ENCODE peak calls at places on chromosomes 7 and 10, in ten cellular contexts. Q is PC-9, R is body of pancreas, D is MM.1S, K is stomach, Z is AG04450, N is thoracic aorta, U is tibial artery, V is BJ, S is fibroblast of lung. M is an unnamed sample.

GRCh38 chr10:34407227-34407626 is 407.9 kb downstream of the PARD3 start:
- DNase-seq in Q (no peak), R (no peak), D (no peak), K (no peak), Z (no peak), N (no peak), U (no peak), V (no peak), S (peak), M (no peak)

GRCh38 chr10:99609186-99609585 is 11.1 kb downstream of the SLC25A28 start:
- DNase-seq in Q (no peak), R (no peak), D (no peak), K (no peak), Z (no peak), N (no peak), U (no peak), V (no peak), S (no peak), M (no peak)

GRCh38 chr7:128161466-128162125 is 79.5 kb upstream of the LEP start:
- DNase-seq in Q (no peak), R (no peak), D (no peak), K (no peak), Z (no peak), N (no peak), U (no peak), V (no peak), S (peak), M (no peak)

GRCh38 chr10:99917963-99918825 is 91.6 kb downstream of the DNMBP start:
- DNase-seq in Q (no peak), R (peak), D (no peak), K (no peak), Z (no peak), N (no peak), U (no peak), V (peak), S (peak), M (peak)

GRCh38 chr7:128005117-128005516 is 26.1 kb downstream of the LRRC4 start:
- DNase-seq in Q (no peak), R (no peak), D (no peak), K (no peak), Z (no peak), N (no peak), U (no peak), V (no peak), S (no peak), M (no peak)

GRCh38 chr7:139699640-139700504 is 77.9 kb downstream of the HIPK2 start:
- DNase-seq in Q (no peak), R (no peak), D (no peak), K (peak), Z (no peak), N (no peak), U (no peak), V (no peak), S (peak), M (no peak)

GRCh38 chr7:42869131-42870020 is 42.5 kb downstream of the C7orf25 start:
- DNase-seq in Q (no peak), R (no peak), D (no peak), K (no peak), Z (no peak), N (no peak), U (no peak), V (no peak), S (peak), M (no peak)

GRCh38 chr7:155597753-155598140 is 46.7 kb upstream of the RBM33 start:
- DNase-seq in Q (no peak), R (peak), D (no peak), K (peak), Z (no peak), N (no peak), U (no peak), V (no peak), S (no peak), M (no peak)

GRCh38 chr10:72104472-72105097 is 16.2 kb upstream of the SPOCK2 start:
- DNase-seq in Q (no peak), R (no peak), D (no peak), K (no peak), Z (no peak), N (no peak), U (no peak), V (no peak), S (no peak), M (no peak)

GRCh38 chr10:36888925-36889573 is 236.3 kb upstream of the ANKRD30A start:
- DNase-seq in Q (peak), R (peak), D (peak), K (peak), Z (no peak), N (no peak), U (no peak), V (no peak), S (no peak), M (no peak)

GRCh38 chr7:116330961-116331360 is 120.6 kb downstream of the TES start:
- DNase-seq in Q (no peak), R (no peak), D (no peak), K (no peak), Z (no peak), N (no peak), U (no peak), V (peak), S (peak), M (peak)

GRCh38 chr7:105277341-105277740 is 111.4 kb downstream of the SRPK2 start:
- DNase-seq in Q (no peak), R (no peak), D (no peak), K (no peak), Z (peak), N (no peak), U (no peak), V (no peak), S (peak), M (peak)

GRCh38 chr10:35056686-35057085 is 33.5 kb downstream of the CUL2 start:
- DNase-seq in Q (no peak), R (no peak), D (no peak), K (no peak), Z (no peak), N (no peak), U (no peak), V (no peak), S (no peak), M (no peak)

GRCh38 chr10:10432306-10433035 is 585.2 kb upstream of the CELF2 start:
- DNase-seq in Q (no peak), R (no peak), D (no peak), K (no peak), Z (peak), N (no peak), U (no peak), V (no peak), S (no peak), M (no peak)

GRCh38 chr7:115054478-115055122 is 132.7 kb downstream of the MDFIC start:
- DNase-seq in Q (no peak), R (no peak), D (no peak), K (no peak), Z (no peak), N (no peak), U (no peak), V (no peak), S (no peak), M (no peak)

GRCh38 chr7:47153076-47153475 is 428.8 kb downstream of the TNS3 start:
- DNase-seq in Q (peak), R (peak), D (no peak), K (no peak), Z (peak), N (no peak), U (peak), V (peak), S (peak), M (peak)

GRCh38 chr7:79531905-79532304 is 78.4 kb upstream of the MAGI2 start:
- DNase-seq in Q (no peak), R (no peak), D (no peak), K (no peak), Z (no peak), N (no peak), U (peak), V (no peak), S (no peak), M (no peak)

GRCh38 chr7:5638994-5639393 is 142.5 kb downstream of the RNF216 start:
- DNase-seq in Q (no peak), R (no peak), D (no peak), K (no peak), Z (no peak), N (no peak), U (no peak), V (no peak), S (peak), M (no peak)

GRCh38 chr7:20785211-20786048 is 1.3 kb downstream of the SP8 start:
- DNase-seq in Q (no peak), R (no peak), D (no peak), K (peak), Z (no peak), N (no peak), U (no peak), V (no peak), S (no peak), M (no peak)

GRCh38 chr7:40899151-40899550 is 764.3 kb downstream of the SUGCT start:
- DNase-seq in Q (peak), R (no peak), D (no peak), K (no peak), Z (no peak), N (no peak), U (no peak), V (peak), S (no peak), M (no peak)

GRCh38 chr10:90635111-90635798 is 222.6 kb downstream of the HTR7 start:
- DNase-seq in Q (no peak), R (no peak), D (no peak), K (no peak), Z (no peak), N (no peak), U (no peak), V (no peak), S (no peak), M (no peak)

GRCh38 chr10:113953505-113954272 is 90.0 kb upstream of the ADRB1 start:
- DNase-seq in Q (no peak), R (no peak), D (no peak), K (no peak), Z (no peak), N (no peak), U (no peak), V (no peak), S (no peak), M (no peak)

GRCh38 chr7:93715234-93715633 is 140.7 kb upstream of the CALCR start:
- DNase-seq in Q (peak), R (peak), D (no peak), K (peak), Z (peak), N (no peak), U (peak), V (no peak), S (peak), M (peak)

GRCh38 chr10:5999440-6000165 is 22.3 kb upstream of the IL15RA start:
- DNase-seq in Q (no peak), R (no peak), D (no peak), K (no peak), Z (no peak), N (no peak), U (no peak), V (no peak), S (no peak), M (no peak)

GRCh38 chr10:5631936-5632335 is 34.5 kb downstream of the ASB13 start:
- DNase-seq in Q (no peak), R (peak), D (no peak), K (peak), Z (no peak), N (no peak), U (peak), V (no peak), S (no peak), M (no peak)

GRCh38 chr10:26215534-26215922 is 1.0 kb upstream of the GAD2 start:
- DNase-seq in Q (no peak), R (no peak), D (no peak), K (no peak), Z (no peak), N (no peak), U (no peak), V (no peak), S (no peak), M (no peak)

GRCh38 chr7:108246227-108246837 is 116.2 kb upstream of the LAMB4 start:
- DNase-seq in Q (peak), R (peak), D (peak), K (peak), Z (peak), N (no peak), U (no peak), V (peak), S (peak), M (peak)

GRCh38 chr7:74544706-74545469 is 91.2 kb downstream of the GTF2IRD1 start:
- DNase-seq in Q (no peak), R (peak), D (peak), K (peak), Z (peak), N (no peak), U (no peak), V (no peak), S (peak), M (peak)

GRCh38 chr10:115355162-115355760 is 262.1 kb downstream of the ATRNL1 start:
- DNase-seq in Q (peak), R (peak), D (peak), K (no peak), Z (peak), N (no peak), U (no peak), V (peak), S (peak), M (peak)

GRCh38 chr7:112622159-112622715 is 141.4 kb downstream of the LSMEM1 start:
- DNase-seq in Q (no peak), R (no peak), D (no peak), K (no peak), Z (no peak), N (no peak), U (no peak), V (no peak), S (no peak), M (no peak)

GRCh38 chr7:70585071-70585470 is 546.9 kb upstream of the GALNT17 start:
- DNase-seq in Q (no peak), R (no peak), D (no peak), K (no peak), Z (no peak), N (no peak), U (no peak), V (no peak), S (no peak), M (no peak)

GRCh38 chr10:68032113-68032512 is 43.0 kb downstream of the HERC4 start:
- DNase-seq in Q (no peak), R (peak), D (no peak), K (no peak), Z (no peak), N (no peak), U (no peak), V (no peak), S (no peak), M (no peak)

GRCh38 chr7:99387912-99388311 is 13.4 kb downstream of the ARPC1B start:
- DNase-seq in Q (no peak), R (no peak), D (no peak), K (no peak), Z (no peak), N (no peak), U (no peak), V (no peak), S (no peak), M (no peak)

GRCh38 chr7:99383791-99384370 is 9.4 kb downstream of the ARPC1B start:
- DNase-seq in Q (no peak), R (no peak), D (no peak), K (no peak), Z (no peak), N (no peak), U (no peak), V (no peak), S (no peak), M (no peak)

GRCh38 chr7:99385564-99385963 is 11.0 kb downstream of the ARPC1B start:
- DNase-seq in Q (no peak), R (no peak), D (no peak), K (no peak), Z (no peak), N (no peak), U (no peak), V (no peak), S (no peak), M (no peak)

GRCh38 chr7:99384523-99384922 is 10.0 kb downstream of the ARPC1B start:
- DNase-seq in Q (no peak), R (no peak), D (no peak), K (no peak), Z (no peak), N (no peak), U (no peak), V (no peak), S (no peak), M (no peak)

GRCh38 chr7:99386584-99387238 is 12.2 kb downstream of the ARPC1B start:
- DNase-seq in Q (no peak), R (no peak), D (peak), K (no peak), Z (no peak), N (no peak), U (no peak), V (no peak), S (no peak), M (no peak)
- TF ChIP-seq CTCF in Q (no peak), R (no peak), D (peak), K (no peak), Z (peak), N (no peak), U (no peak), V (peak), S (peak), M (no peak)

GRCh38 chr7:91289633-91290260 is 25.5 kb downstream of the FZD1 start:
- DNase-seq in Q (no peak), R (no peak), D (no peak), K (no peak), Z (no peak), N (no peak), U (no peak), V (no peak), S (no peak), M (no peak)
- H3K4me3 ChIP-seq in Q (no peak), R (no peak), D (no peak), K (no peak), Z (no peak), N (no peak), U (no peak), V (no peak), S (no peak), M (no peak)

DNA sequence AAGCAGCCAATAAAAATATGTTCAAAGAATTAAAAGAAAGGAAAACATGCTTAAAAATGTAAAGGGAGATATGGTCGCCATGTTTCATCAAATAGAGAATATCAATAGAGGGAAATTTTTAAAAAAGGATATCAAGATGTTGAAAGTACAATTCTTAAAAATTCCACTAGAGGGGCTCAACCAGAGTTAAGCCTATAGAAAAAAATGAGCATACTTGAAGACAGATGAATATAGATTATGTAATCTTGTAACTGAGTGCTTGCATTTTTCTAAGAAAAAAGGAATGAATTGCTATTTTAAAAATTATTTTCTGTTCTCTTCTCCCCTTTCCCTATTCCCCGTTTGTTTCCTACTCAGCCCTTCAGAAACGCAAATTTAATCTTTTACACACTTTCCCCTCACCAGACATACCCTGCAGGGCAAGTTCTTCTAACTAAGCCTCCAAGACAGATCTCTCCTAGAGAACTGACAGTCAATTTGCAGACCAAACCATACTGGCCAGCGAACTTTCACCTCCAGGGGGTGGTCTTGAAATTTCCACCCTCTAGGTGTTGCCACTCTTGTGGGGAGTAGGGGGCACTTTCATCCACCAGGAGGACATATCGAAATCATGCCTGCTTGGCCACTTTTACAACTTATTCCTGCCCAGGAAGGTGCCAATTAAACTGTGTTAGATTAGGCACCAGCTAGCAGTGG is 67.7 kb downstream of the NSUN6 start:
- DNase-seq in Q (no peak), R (no peak), D (no peak), K (no peak), Z (no peak), N (no peak), U (no peak), V (no peak), S (no peak), M (no peak)
- TF ChIP-seq CTCF in Q (peak), R (no peak), D (peak), K (no peak), Z (peak), N (peak), U (no peak), V (no peak), S (no peak), M (no peak)

GRCh38 chr10:76033457-76034196 is 602.2 kb downstream of the LRMDA start:
- DNase-seq in Q (no peak), R (peak), D (no peak), K (peak), Z (no peak), N (no peak), U (no peak), V (no peak), S (peak), M (peak)
- H3K4me3 ChIP-seq in Q (no peak), R (no peak), D (no peak), K (no peak), Z (no peak), N (peak), U (no peak), V (no peak), S (no peak), M (no peak)

M was measured in astrocyte of the cerebellum.